ENCODE peak calls at places on chromosome 5, in five cellular contexts. J, I, P, S and T are unnamed samples.

GRCh38 chr5:83522431-83522830 is 50.9 kb downstream of the VCAN start:
- DNase-seq in J (no peak), I (no peak), P (no peak), S (no peak), T (no peak)

GRCh38 chr5:10366310-10367297 is 13.1 kb downstream of the MARCHF6 start:
- DNase-seq in J (no peak), I (peak), P (peak), S (peak), T (no peak)

GRCh38 chr5:154830219-154830595 is 20.2 kb downstream of the FAXDC2 start:
- DNase-seq in J (no peak), I (no peak), P (no peak), S (no peak), T (no peak)

GRCh38 chr5:124952079-124952478 is 205.6 kb upstream of the ZNF608 start:
- DNase-seq in J (no peak), I (no peak), P (no peak), S (peak), T (no peak)

GRCh38 chr5:1763548-1763911 is 36.1 kb downstream of the MRPL36 start:
- DNase-seq in J (peak), I (peak), P (peak), S (peak), T (peak)

GRCh38 chr5:88815048-88815789 is 67.8 kb downstream of the MEF2C start:
- DNase-seq in J (no peak), I (no peak), P (no peak), S (no peak), T (no peak)

GRCh38 chr5:134227259-134227658 is 1.4 kb upstream of the PPP2CA start:
- DNase-seq in J (no peak), I (no peak), P (peak), S (peak), T (no peak)

GRCh38 chr5:77374686-77375085 is 117.4 kb downstream of the WDR41 start:
- DNase-seq in J (no peak), I (no peak), P (no peak), S (no peak), T (no peak)

GRCh38 chr5:115098041-115098702 is 71.5 kb downstream of the TRIM36 start:
- DNase-seq in J (peak), I (peak), P (peak), S (peak), T (no peak)

GRCh38 chr5:148011407-148012124 is 52.2 kb upstream of the SPINK5 start:
- DNase-seq in J (no peak), I (no peak), P (peak), S (peak), T (no peak)

GRCh38 chr5:14491015-14491414 is 90.6 kb upstream of the OTULINL start:
- DNase-seq in J (no peak), I (no peak), P (no peak), S (no peak), T (no peak)

GRCh38 chr5:79418276-79418675 is 95.7 kb downstream of the HOMER1 start:
- DNase-seq in J (no peak), I (no peak), P (peak), S (no peak), T (no peak)

GRCh38 chr5:102090770-102091169 is 205.3 kb downstream of the SLCO4C1 start:
- DNase-seq in J (no peak), I (peak), P (peak), S (no peak), T (no peak)

GRCh38 chr5:152505442-152506042 is 100.5 kb upstream of the NMUR2 start:
- DNase-seq in J (no peak), I (peak), P (peak), S (peak), T (no peak)

GRCh38 chr5:52668544-52669185 is 119.1 kb upstream of the ITGA1 start:
- DNase-seq in J (no peak), I (no peak), P (no peak), S (no peak), T (no peak)

GRCh38 chr5:78157001-78157400 is 137.5 kb downstream of the AP3B1 start:
- DNase-seq in J (no peak), I (no peak), P (no peak), S (no peak), T (no peak)

GRCh38 chr5:147143215-147143614 is 91.6 kb upstream of the STK32A start:
- DNase-seq in J (no peak), I (no peak), P (no peak), S (no peak), T (no peak)

GRCh38 chr5:94928891-94929290 is 310.4 kb downstream of the SLF1 start:
- DNase-seq in J (no peak), I (no peak), P (peak), S (no peak), T (no peak)

GRCh38 chr5:1637639-1638481 is 114.1 kb upstream of the LPCAT1 start:
- DNase-seq in J (no peak), I (no peak), P (no peak), S (no peak), T (no peak)

GRCh38 chr5:39108987-39109386 is 34.8 kb upstream of the RICTOR start:
- DNase-seq in J (no peak), I (no peak), P (no peak), S (no peak), T (no peak)

GRCh38 chr5:126633552-126633951 is 32.8 kb downstream of the PHAX start:
- DNase-seq in J (no peak), I (no peak), P (peak), S (no peak), T (no peak)

GRCh38 chr5:113232246-113232645 is 202.5 kb downstream of the TSSK1B start:
- DNase-seq in J (no peak), I (no peak), P (peak), S (peak), T (no peak)

GRCh38 chr5:170313344-170313743 is 15.8 kb upstream of the LCP2 start:
- DNase-seq in J (no peak), I (no peak), P (no peak), S (no peak), T (no peak)

GRCh38 chr5:35884789-35885172 is 28.1 kb downstream of the IL7R start:
- DNase-seq in J (no peak), I (no peak), P (no peak), S (no peak), T (no peak)

GRCh38 chr5:37554938-37555337 is 175.8 kb downstream of the WDR70 start:
- DNase-seq in J (no peak), I (no peak), P (peak), S (peak), T (no peak)

GRCh38 chr5:78245126-78245525 is 49.4 kb downstream of the AP3B1 start:
- DNase-seq in J (no peak), I (no peak), P (no peak), S (no peak), T (no peak)

GRCh38 chr5:170597109-170597741 is 93.4 kb downstream of the KCNIP1 start:
- DNase-seq in J (peak), I (no peak), P (peak), S (peak), T (no peak)

GRCh38 chr5:17216176-17216973 is 1.1 kb upstream of the BASP1 start:
- DNase-seq in J (no peak), I (peak), P (peak), S (peak), T (peak)

GRCh38 chr5:56910123-56910951 is 941 bp downstream of the SETD9 start:
- DNase-seq in J (no peak), I (peak), P (no peak), S (peak), T (peak)

GRCh38 chr5:104494043-104494442 is 931.5 kb upstream of the NUDT12 start:
- DNase-seq in J (no peak), I (no peak), P (no peak), S (no peak), T (no peak)

GRCh38 chr5:108801776-108802175 is 54.1 kb downstream of the FER start:
- DNase-seq in J (peak), I (no peak), P (peak), S (peak), T (no peak)

GRCh38 chr5:177270653-177271052 is 32.9 kb downstream of the RAB24 start:
- DNase-seq in J (no peak), I (no peak), P (no peak), S (peak), T (no peak)

GRCh38 chr5:126883801-126884200 is 106.9 kb downstream of the LMNB1 start:
- DNase-seq in J (no peak), I (no peak), P (no peak), S (no peak), T (no peak)

GRCh38 chr5:135533346-135533745 is 2.4 kb downstream of the NEUROG1 start:
- DNase-seq in J (no peak), I (no peak), P (no peak), S (no peak), T (no peak)

GRCh38 chr5:5341531-5342292 is 80.8 kb upstream of the ICE1 start:
- DNase-seq in J (no peak), I (no peak), P (peak), S (peak), T (no peak)

GRCh38 chr5:149581931-149582768 is 852 bp downstream of the ARHGEF37 start:
- DNase-seq in J (no peak), I (peak), P (peak), S (no peak), T (no peak)

GRCh38 chr5:139068060-139068459 is 130.1 kb downstream of the SIL1 start:
- DNase-seq in J (no peak), I (no peak), P (no peak), S (no peak), T (no peak)

GRCh38 chr5:82314964-82315728 is 37.0 kb upstream of the RPS23 start:
- DNase-seq in J (no peak), I (no peak), P (peak), S (no peak), T (no peak)

GRCh38 chr5:123204224-123204623 is 115.2 kb downstream of the PRDM6 start:
- DNase-seq in J (no peak), I (no peak), P (no peak), S (peak), T (no peak)

GRCh38 chr5:159331099-159331973 is 1.0 kb upstream of the IL12B start:
- DNase-seq in J (no peak), I (peak), P (peak), S (peak), T (peak)
- TF ChIP-seq CTCF in J (peak), I (peak), P (peak), S (peak), T (peak)

DNA sequence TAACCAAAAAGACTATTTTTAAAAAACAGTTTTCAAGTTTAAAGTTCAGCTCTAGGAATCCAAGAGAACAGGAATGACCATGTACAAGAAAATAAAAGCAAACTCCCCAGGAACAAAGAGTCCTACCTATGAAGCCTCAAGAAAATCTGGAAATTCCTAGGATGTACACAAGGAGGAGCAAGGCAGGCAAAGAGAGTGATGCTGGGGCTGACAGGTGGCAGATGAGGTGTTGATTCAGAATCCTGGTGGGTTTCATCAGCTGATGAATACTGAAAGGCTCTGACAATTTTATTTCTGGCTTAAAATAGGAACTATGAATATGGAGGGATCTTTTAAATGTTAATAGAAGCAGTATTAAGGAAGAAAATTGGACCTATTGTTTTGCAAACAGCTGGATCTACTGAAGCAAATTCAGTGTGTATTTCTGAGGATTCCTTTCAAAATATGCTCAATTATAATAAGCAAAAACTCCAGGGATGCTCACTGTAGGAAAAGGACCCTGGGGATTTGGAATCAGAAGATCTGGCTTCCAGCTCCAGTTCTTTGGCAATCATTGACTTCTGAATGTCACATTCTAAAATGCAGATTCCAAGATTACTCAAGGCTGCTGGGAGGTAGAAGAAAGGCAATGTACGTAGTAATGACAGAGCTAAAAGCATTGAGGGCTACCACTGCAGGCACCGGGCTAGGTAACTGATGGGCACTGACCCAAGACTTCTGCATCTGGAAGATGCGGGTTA is 28.0 kb upstream of the SH3RF2 start:
- DNase-seq in J (no peak), I (no peak), P (peak), S (no peak), T (no peak)
- TF ChIP-seq CTCF in J (no peak), I (peak), P (peak), S (peak), T (no peak)

GRCh38 chr5:73497537-73498056 is 645 bp upstream of the BTF3 start:
- DNase-seq in J (no peak), I (no peak), P (no peak), S (no peak), T (no peak)

GRCh38 chr5:73495772-73496346 is 2.4 kb upstream of the BTF3 start:
- DNase-seq in J (no peak), I (no peak), P (no peak), S (no peak), T (no peak)

GRCh38 chr5:73499187-73499586 is 945 bp downstream of the BTF3 start:
- DNase-seq in J (no peak), I (no peak), P (no peak), S (no peak), T (no peak)

GRCh38 chr5:73498057-73498992 is at the start of gene BTF3:
- DNase-seq in J (peak), I (peak), P (peak), S (peak), T (peak)

GRCh38 chr5:73496984-73497457 is 1.2 kb upstream of the BTF3 start:
- DNase-seq in J (no peak), I (no peak), P (peak), S (peak), T (no peak)
- TF ChIP-seq CTCF in J (peak), I (peak), P (peak), S (peak), T (no peak)

GRCh38 chr5:55546991-55547390 is 12.2 kb upstream of the PLPP1 start:
- DNase-seq in J (no peak), I (peak), P (no peak), S (no peak), T (no peak)
- TF ChIP-seq CTCF in J (no peak), I (peak), P (no peak), S (no peak), T (no peak)

DNA sequence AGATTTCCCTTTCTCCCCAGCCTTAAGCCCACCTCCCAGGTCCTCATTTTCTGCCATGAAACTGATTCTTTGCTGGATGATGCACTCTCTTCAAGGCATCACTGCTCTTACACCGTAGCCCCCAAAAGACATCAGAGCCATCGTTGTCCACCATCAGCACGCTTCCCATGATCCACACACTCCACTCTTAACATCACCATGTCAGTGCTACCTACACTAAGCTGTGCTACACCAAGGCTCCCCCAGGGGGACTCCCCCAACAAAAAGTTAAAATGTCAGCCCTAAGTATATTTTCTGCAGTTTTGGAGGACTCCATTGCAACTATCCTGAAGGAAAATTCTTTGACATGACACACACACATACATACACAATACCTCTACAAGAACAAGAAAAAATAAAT is 34.1 kb upstream of the KIF2A start:
- DNase-seq in J (no peak), I (no peak), P (no peak), S (no peak), T (no peak)
- TF ChIP-seq CTCF in J (no peak), I (no peak), P (no peak), S (no peak), T (no peak)

DNA sequence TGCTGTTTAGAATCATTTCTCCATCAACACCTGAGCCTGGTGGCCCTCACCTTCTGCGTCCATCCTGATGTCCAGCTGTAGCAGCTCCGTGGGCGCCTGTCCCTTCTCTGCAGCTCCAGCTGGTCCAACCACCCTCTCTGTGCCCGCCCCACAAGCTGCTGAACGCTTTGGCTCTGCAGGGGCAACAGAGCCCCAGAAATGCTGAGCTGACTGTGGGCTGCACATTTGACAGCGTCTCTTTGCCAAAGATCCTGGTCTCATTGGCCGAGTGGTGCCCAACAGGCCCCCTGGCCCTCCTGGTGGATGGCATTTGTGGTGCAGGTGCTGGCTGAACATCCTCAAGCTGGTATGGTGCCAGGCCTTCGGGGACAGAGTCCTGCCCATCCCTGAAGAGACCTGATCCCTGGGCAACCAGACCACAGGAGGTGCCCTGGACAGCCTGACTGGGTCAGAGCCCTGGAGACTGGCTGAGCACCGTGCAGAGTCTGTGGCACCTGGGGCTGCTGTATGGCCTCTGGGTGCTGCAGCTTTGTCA is 25.3 kb upstream of the CEP72 start:
- DNase-seq in J (no peak), I (peak), P (no peak), S (no peak), T (no peak)
- TF ChIP-seq CTCF in J (no peak), I (peak), P (peak), S (no peak), T (no peak)